ENCODE peak calls at places on chromosomes 1 and 21, in four cellular contexts. M is A549, U is H1, H is HepG2. A is an unnamed sample.

GRCh38 chr1:59029768-59030167 is 245.9 kb upstream of the JUN start:
- DNase-seq in H (no peak), U (no peak), M (peak; percentile 16), A (no peak)

GRCh38 chr1:167342846-167343245 is 122.2 kb downstream of the POU2F1 start:
- DNase-seq in H (peak; percentile 19), M (peak; percentile 24), U (no peak), A (no peak)

GRCh38 chr1:66996018-66996682 is 57.8 kb downstream of the SLC35D1 start:
- DNase-seq in U (peak; percentile 58), H (peak; percentile 46), M (peak; percentile 69), A (peak; percentile 43)

GRCh38 chr1:81701071-81701470 is 99.7 kb upstream of the ADGRL2 start:
- DNase-seq in M (no peak), H (no peak), U (no peak), A (no peak)

GRCh38 chr1:32179193-32179442 is 357 bp upstream of the TXLNA start:
- DNase-seq in H (no peak), M (no peak), U (no peak), A (no peak)

GRCh38 chr21:24456358-24456757 is 1150.9 kb downstream of the MRPL39 start:
- DNase-seq in M (no peak), H (no peak), U (no peak), A (no peak)

GRCh38 chr1:21669287-21670058 is at the start of gene RAP1GAP:
- DNase-seq in H (peak; percentile 90), M (no peak), U (no peak), A (peak; percentile 93)

GRCh38 chr1:34621916-34622315 is 132.9 kb upstream of the GJB5 start:
- DNase-seq in M (no peak), U (no peak), H (no peak), A (no peak)

GRCh38 chr1:17232759-17233661 is 15.9 kb upstream of the PADI3 start:
- DNase-seq in U (no peak), M (peak; percentile 91), H (no peak), A (no peak)

GRCh38 chr1:245211035-245211749 is 56.4 kb downstream of the KIF26B start:
- DNase-seq in M (no peak), U (no peak), H (no peak), A (no peak)

GRCh38 chr1:203306970-203307541 is 1.7 kb downstream of the BTG2 start:
- DNase-seq in H (no peak), M (no peak), U (peak; percentile 67), A (no peak)

GRCh38 chr1:30135729-30136128 is 587.7 kb downstream of the MATN1 start:
- DNase-seq in U (no peak), M (no peak), H (no peak), A (peak; percentile 41)

GRCh38 chr21:35583566-35584216 is 476.6 kb downstream of the SETD4 start:
- DNase-seq in M (no peak), U (no peak), H (no peak), A (no peak)

GRCh38 chr1:68623700-68624099 is 126.8 kb upstream of the DEPDC1 start:
- DNase-seq in U (no peak), H (no peak), M (no peak), A (no peak)

GRCh38 chr21:44927587-44928461 is 7.1 kb upstream of the ITGB2 start:
- DNase-seq in H (peak; percentile 39), U (no peak), M (peak; percentile 71), A (peak; percentile 72)

GRCh38 chr1:226677121-226678020 is 61.7 kb downstream of the ITPKB start:
- DNase-seq in U (no peak), H (no peak), M (peak; percentile 20), A (no peak)

GRCh38 chr1:247287460-247287859 is 31.6 kb downstream of the VN1R5 start:
- DNase-seq in M (no peak), U (peak; percentile 79), H (no peak), A (no peak)

GRCh38 chr1:28973850-28974841 is 59.8 kb downstream of the EPB41 start:
- DNase-seq in H (no peak), U (no peak), M (no peak), A (no peak)

GRCh38 chr1:34786521-34787325 is 5.7 kb downstream of the GJB3 start:
- DNase-seq in M (peak; percentile 58), H (peak; percentile 54), U (peak; percentile 73), A (peak; percentile 81)

GRCh38 chr21:41642399-41642798 is 124.5 kb downstream of the RIPK4 start:
- DNase-seq in H (peak; percentile 14), U (no peak), M (no peak), A (no peak)

GRCh38 chr21:37787456-37787855 is 128.8 kb downstream of the KCNJ6 start:
- DNase-seq in M (peak; percentile 53), U (no peak), H (no peak), A (no peak)

GRCh38 chr1:17874665-17875064 is 119.5 kb downstream of the ACTL8 start:
- DNase-seq in M (no peak), H (no peak), U (no peak), A (no peak)

GRCh38 chr1:17603091-17603841 is 63.8 kb downstream of the ARHGEF10L start:
- DNase-seq in U (no peak), H (no peak), M (no peak), A (no peak)

GRCh38 chr1:204363335-204364114 is 3.8 kb upstream of the PLEKHA6 start:
- DNase-seq in H (peak; percentile 50), U (peak; percentile 91), M (peak; percentile 70), A (peak; percentile 86)

GRCh38 chr1:155389831-155390230 is 69.1 kb downstream of the RUSC1 start:
- DNase-seq in H (no peak), U (no peak), M (no peak), A (peak; percentile 31)

GRCh38 chr1:38962560-38962959 is 20.9 kb upstream of the RHBDL2 start:
- DNase-seq in U (no peak), M (no peak), H (peak; percentile 26), A (no peak)

GRCh38 chr21:46022551-46023107 is 41.1 kb downstream of the COL6A1 start:
- DNase-seq in H (peak; percentile 6), U (no peak), M (no peak), A (peak; percentile 96)
- TF ChIP-seq RNF2 in H (no peak), U (no peak), M (no peak), A (no peak)

DNA sequence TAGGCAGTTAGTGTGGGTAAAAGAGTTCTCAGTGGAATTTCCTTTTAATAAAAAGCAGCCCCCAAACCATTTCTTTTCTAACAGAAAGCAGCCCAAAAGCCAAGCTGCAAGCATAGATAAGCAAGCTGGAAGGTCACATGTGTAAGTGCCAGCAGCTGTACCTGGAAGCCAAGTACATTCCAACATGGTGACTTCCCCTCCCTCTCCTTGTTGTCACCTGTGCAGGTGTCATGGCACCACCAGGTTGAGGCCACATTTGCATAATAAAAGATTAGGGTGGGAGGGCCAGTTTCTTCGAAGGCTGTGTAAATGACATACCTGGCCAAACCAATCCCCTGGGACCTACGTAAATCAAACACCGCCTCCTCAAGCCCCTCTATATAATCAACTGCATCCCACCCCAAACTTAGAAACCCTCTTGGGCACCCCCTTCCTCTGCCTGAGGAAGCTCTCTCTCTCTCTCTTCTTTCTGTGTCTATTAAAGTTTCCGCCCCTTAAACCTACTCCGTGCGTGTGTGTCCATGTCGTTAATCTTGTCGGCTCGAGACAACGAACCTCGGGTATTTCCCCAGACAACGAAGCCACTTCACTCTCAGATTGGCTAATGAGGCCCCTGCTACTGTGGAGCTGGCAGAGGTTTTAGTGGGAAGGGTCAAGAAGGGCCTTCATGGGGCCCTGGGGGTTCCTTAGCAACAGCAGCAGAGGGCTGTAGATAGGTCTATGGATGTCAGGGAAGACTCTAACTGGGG is 240.1 kb upstream of the RAB4A start:
- DNase-seq in M (no peak), U (no peak), H (no peak), A (no peak)
- TF ChIP-seq RNF2 in M (no peak), U (no peak), H (no peak), A (no peak)

DNA sequence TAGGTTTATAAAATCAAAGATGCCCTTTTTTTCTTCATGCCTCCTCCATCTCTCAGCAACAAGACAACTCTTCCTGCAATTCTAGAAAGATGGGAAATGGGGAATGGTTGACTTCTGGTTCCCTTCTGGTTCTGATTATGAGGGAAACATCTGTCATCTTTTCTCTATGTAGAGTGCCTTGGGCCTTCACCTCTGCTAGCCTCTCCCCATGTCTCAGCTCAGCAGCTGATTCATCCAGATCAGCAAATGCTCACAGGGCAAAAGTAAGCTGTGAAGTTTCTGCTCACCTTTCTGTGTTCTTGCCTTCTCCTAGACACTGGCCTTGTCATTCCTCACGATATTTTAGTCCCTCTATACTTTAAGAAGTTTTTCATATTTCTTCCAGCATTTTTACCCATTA is 17.8 kb upstream of the BECN2 start:
- DNase-seq in H (no peak), U (no peak), M (no peak), A (no peak)
- TF ChIP-seq RNF2 in H (no peak), U (no peak), M (no peak), A (no peak)

DNA sequence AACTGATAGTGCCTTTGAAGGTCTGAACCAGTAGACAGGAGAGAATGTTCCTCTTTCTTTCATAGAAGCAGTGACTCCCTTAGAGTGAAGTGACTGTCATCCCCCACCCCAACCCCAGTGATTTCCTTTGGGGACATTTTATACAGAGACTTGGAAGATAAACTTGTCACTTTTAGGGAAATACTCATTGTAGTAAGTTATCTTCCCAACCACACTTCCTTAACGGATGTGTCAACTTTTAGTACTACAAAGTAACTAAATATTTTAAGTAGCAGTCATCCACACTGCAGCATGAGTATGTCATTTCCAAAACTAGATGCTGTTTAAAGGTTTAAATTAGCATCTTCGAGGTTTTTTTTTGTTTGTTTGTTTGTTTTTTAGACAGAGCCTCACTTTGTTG is 13.7 kb downstream of the LRRC8B start:
- DNase-seq in H (no peak), M (no peak), U (no peak), A (no peak)
- TF ChIP-seq RNF2 in H (no peak), M (no peak), U (no peak), A (peak; percentile 27)

GRCh38 chr1:157400766-157401165 is 151.5 kb downstream of the FCRL5 start:
- DNase-seq in H (no peak), M (no peak), U (no peak), A (no peak)
- TF ChIP-seq RNF2 in H (no peak), M (no peak), U (no peak), A (no peak)

GRCh38 chr1:89739013-89739843 is 81.6 kb upstream of the LRRC8D start:
- DNase-seq in U (no peak), H (no peak), M (peak; percentile 28), A (peak; percentile 59)
- TF ChIP-seq RNF2 in U (no peak), H (no peak), M (no peak), A (no peak)